ENCODE peak calls at places on chromosomes 6 and 20, in eight cellular contexts. One of them, this sample, is unnamed.

GRCh38 chr20:46099491-46100287 is 9.9 kb upstream of the NCOA5 start:
- DNase-seq in OCI-LY7: peak; percentile 20
- DNase-seq in lower lobe of right lung: no peak
- DNase-seq in upper lobe of left lung: no peak
- DNase-seq in naive thymus-derived CD4-positive, alpha-beta T cell: no peak
- DNase-seq in heart right ventricle: no peak
- DNase-seq in gastrocnemius medialis: no peak
- DNase-seq in fibroblast of lung: no peak
- DNase-seq in this sample: no peak

GRCh38 chr6:143321687-143322086 is 128.8 kb downstream of the ADAT2 start:
- DNase-seq in fibroblast of lung: no peak
- DNase-seq in heart right ventricle: no peak
- DNase-seq in upper lobe of left lung: no peak
- DNase-seq in gastrocnemius medialis: no peak
- DNase-seq in OCI-LY7: no peak
- DNase-seq in lower lobe of right lung: no peak
- DNase-seq in naive thymus-derived CD4-positive, alpha-beta T cell: no peak
- DNase-seq in this sample: no peak

GRCh38 chr6:110170081-110170480 is 9.4 kb downstream of the WASF1 start:
- DNase-seq in OCI-LY7: no peak
- DNase-seq in fibroblast of lung: no peak
- DNase-seq in lower lobe of right lung: no peak
- DNase-seq in upper lobe of left lung: no peak
- DNase-seq in gastrocnemius medialis: no peak
- DNase-seq in heart right ventricle: no peak
- DNase-seq in naive thymus-derived CD4-positive, alpha-beta T cell: no peak
- DNase-seq in this sample: no peak

GRCh38 chr6:132215805-132216204 is 185.5 kb downstream of the MOXD1 start:
- DNase-seq in fibroblast of lung: no peak
- DNase-seq in lower lobe of right lung: no peak
- DNase-seq in gastrocnemius medialis: no peak
- DNase-seq in heart right ventricle: no peak
- DNase-seq in OCI-LY7: no peak
- DNase-seq in upper lobe of left lung: no peak
- DNase-seq in naive thymus-derived CD4-positive, alpha-beta T cell: no peak
- DNase-seq in this sample: no peak

GRCh38 chr6:139981810-139982550 is 607.5 kb upstream of the CITED2 start:
- DNase-seq in lower lobe of right lung: no peak
- DNase-seq in naive thymus-derived CD4-positive, alpha-beta T cell: peak; percentile 0
- DNase-seq in gastrocnemius medialis: no peak
- DNase-seq in OCI-LY7: no peak
- DNase-seq in heart right ventricle: peak; percentile 40
- DNase-seq in upper lobe of left lung: peak; percentile 25
- DNase-seq in fibroblast of lung: peak; percentile 84
- DNase-seq in this sample: no peak

GRCh38 chr20:56955673-56956072 is 310.8 kb downstream of the BMP7 start:
- DNase-seq in heart right ventricle: no peak
- DNase-seq in OCI-LY7: peak; percentile 25
- DNase-seq in lower lobe of right lung: no peak
- DNase-seq in fibroblast of lung: no peak
- DNase-seq in naive thymus-derived CD4-positive, alpha-beta T cell: no peak
- DNase-seq in upper lobe of left lung: no peak
- DNase-seq in gastrocnemius medialis: no peak
- DNase-seq in this sample: no peak

GRCh38 chr20:5056801-5057599 is 55.7 kb upstream of the SLC23A2 start:
- DNase-seq in heart right ventricle: peak; percentile 22
- DNase-seq in lower lobe of right lung: peak; percentile 73
- DNase-seq in OCI-LY7: peak; percentile 57
- DNase-seq in fibroblast of lung: peak; percentile 26
- DNase-seq in gastrocnemius medialis: peak; percentile 19
- DNase-seq in upper lobe of left lung: peak; percentile 81
- DNase-seq in naive thymus-derived CD4-positive, alpha-beta T cell: peak; percentile 78
- DNase-seq in this sample: no peak

GRCh38 chr6:125095501-125096301 is 57.9 kb upstream of the TPD52L1 start:
- DNase-seq in gastrocnemius medialis: no peak
- DNase-seq in naive thymus-derived CD4-positive, alpha-beta T cell: no peak
- DNase-seq in OCI-LY7: no peak
- DNase-seq in upper lobe of left lung: no peak
- DNase-seq in heart right ventricle: no peak
- DNase-seq in lower lobe of right lung: no peak
- DNase-seq in fibroblast of lung: peak; percentile 85
- DNase-seq in this sample: no peak

GRCh38 chr6:54335871-54336270 is 27.6 kb downstream of the TINAG start:
- DNase-seq in fibroblast of lung: peak; percentile 95
- DNase-seq in lower lobe of right lung: no peak
- DNase-seq in OCI-LY7: no peak
- DNase-seq in heart right ventricle: no peak
- DNase-seq in upper lobe of left lung: no peak
- DNase-seq in gastrocnemius medialis: no peak
- DNase-seq in naive thymus-derived CD4-positive, alpha-beta T cell: no peak
- DNase-seq in this sample: no peak

GRCh38 chr20:37911838-37912273 is 8.9 kb downstream of the VSTM2L start:
- DNase-seq in lower lobe of right lung: no peak
- DNase-seq in OCI-LY7: no peak
- DNase-seq in upper lobe of left lung: no peak
- DNase-seq in naive thymus-derived CD4-positive, alpha-beta T cell: no peak
- DNase-seq in gastrocnemius medialis: no peak
- DNase-seq in heart right ventricle: peak; percentile 41
- DNase-seq in fibroblast of lung: no peak
- DNase-seq in this sample: no peak

GRCh38 chr6:31497595-31498476 is at the start of gene MICB:
- DNase-seq in heart right ventricle: peak; percentile 74
- DNase-seq in OCI-LY7: peak; percentile 86
- DNase-seq in naive thymus-derived CD4-positive, alpha-beta T cell: peak; percentile 79
- DNase-seq in fibroblast of lung: peak; percentile 68
- DNase-seq in lower lobe of right lung: peak; percentile 90
- DNase-seq in gastrocnemius medialis: peak; percentile 62
- DNase-seq in upper lobe of left lung: peak; percentile 93
- DNase-seq in this sample: no peak

GRCh38 chr20:61766921-61767610 is 298.6 kb downstream of the TAF4 start:
- DNase-seq in naive thymus-derived CD4-positive, alpha-beta T cell: no peak
- DNase-seq in upper lobe of left lung: peak; percentile 14
- DNase-seq in heart right ventricle: no peak
- DNase-seq in fibroblast of lung: no peak
- DNase-seq in OCI-LY7: no peak
- DNase-seq in lower lobe of right lung: no peak
- DNase-seq in gastrocnemius medialis: no peak
- DNase-seq in this sample: no peak

GRCh38 chr20:45407067-45407745 is 883 bp upstream of the DBNDD2 start:
- DNase-seq in lower lobe of right lung: no peak
- DNase-seq in heart right ventricle: peak; percentile 76
- DNase-seq in fibroblast of lung: peak; percentile 14
- DNase-seq in OCI-LY7: no peak
- DNase-seq in naive thymus-derived CD4-positive, alpha-beta T cell: no peak
- DNase-seq in gastrocnemius medialis: no peak
- DNase-seq in upper lobe of left lung: peak; percentile 50
- DNase-seq in this sample: no peak

GRCh38 chr6:123655520-123656306 is 19.0 kb upstream of the TRDN start:
- DNase-seq in gastrocnemius medialis: no peak
- DNase-seq in upper lobe of left lung: no peak
- DNase-seq in lower lobe of right lung: no peak
- DNase-seq in heart right ventricle: no peak
- DNase-seq in OCI-LY7: no peak
- DNase-seq in fibroblast of lung: peak; percentile 12
- DNase-seq in naive thymus-derived CD4-positive, alpha-beta T cell: no peak
- DNase-seq in this sample: no peak

DNA sequence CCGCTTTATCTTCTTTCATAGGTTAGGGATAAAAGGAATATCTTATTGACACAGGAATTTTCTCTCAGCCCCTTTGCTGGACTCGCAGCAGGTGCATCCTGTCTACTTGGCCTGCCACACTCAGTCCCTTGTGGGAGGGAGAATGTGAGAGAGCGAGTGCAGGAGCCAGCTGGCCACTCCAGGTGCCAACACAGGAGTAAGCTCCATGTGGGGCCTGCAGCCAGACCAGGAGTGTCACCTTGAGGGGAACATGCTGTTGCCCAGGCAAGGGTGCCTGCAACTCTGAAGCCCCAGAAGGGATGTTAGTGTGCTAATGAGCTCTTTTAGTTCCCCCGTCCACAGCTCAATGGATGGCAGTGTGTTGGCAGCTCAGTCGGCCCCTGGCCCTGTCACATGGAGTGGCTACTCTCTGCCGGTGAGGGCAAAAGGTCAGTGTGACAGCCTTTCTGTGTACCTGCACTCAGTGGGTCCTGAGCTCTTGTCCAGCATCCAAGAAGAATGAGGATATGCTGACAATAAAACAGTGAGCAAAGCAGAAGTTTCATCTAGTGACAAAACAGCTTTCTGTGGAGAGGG is 57.1 kb downstream of the CRYBG1 start:
- DNase-seq in heart right ventricle: no peak
- DNase-seq in fibroblast of lung: no peak
- DNase-seq in gastrocnemius medialis: no peak
- DNase-seq in upper lobe of left lung: no peak
- DNase-seq in lower lobe of right lung: no peak
- DNase-seq in naive thymus-derived CD4-positive, alpha-beta T cell: no peak
- DNase-seq in OCI-LY7: no peak
- DNase-seq in this sample: no peak
- H3K9me3 ChIP-seq in heart right ventricle: no peaks in the 10 kb centered on the region
- H3K9me3 ChIP-seq in fibroblast of lung: no peaks in the 10 kb centered on the region
- H3K9me3 ChIP-seq in gastrocnemius medialis: no peaks in the 10 kb centered on the region
- H3K9me3 ChIP-seq in upper lobe of left lung: no peaks in the 10 kb centered on the region
- H3K9me3 ChIP-seq in lower lobe of right lung: no peaks in the 10 kb centered on the region
- H3K9me3 ChIP-seq in naive thymus-derived CD4-positive, alpha-beta T cell: no peaks in the 10 kb centered on the region
- H3K9me3 ChIP-seq in OCI-LY7: no peaks in the 10 kb centered on the region
- H3K9me3 ChIP-seq in this sample: no peaks in the 10 kb centered on the region

DNA sequence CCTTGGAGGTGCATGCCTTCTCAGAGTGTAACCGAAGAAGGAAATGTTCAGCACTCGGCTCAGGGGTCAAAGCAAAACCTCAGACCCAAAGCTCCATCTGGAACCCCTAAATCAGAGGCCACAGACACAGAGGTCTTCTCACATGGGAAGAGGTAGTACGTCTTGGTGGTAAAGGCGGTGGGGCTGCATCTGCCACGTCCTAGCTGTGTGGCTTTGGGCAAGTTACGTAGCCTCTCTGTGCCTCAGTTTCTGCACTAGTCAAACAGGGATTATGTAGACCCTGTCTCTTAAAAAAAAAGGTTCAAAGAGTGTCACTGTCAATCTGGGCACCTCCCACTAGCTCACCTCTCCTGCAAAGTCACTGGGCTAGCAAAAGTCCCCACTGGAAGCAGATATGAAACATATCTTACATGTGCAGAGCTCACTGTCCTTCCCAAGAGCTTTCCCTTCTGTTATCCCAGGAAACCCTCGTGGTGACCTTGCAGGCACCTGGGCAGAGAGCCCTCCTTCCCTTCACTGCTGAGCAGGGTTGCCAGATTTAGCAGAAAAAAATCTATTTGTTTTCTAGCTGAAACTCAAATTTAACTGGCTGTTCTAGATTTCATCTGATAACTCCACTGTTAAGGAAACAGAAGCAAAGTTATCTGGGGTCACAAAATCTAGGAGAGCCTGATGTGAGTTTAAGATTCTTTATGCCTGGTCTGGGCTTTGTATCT is 18.0 kb upstream of the NAA20 start:
- DNase-seq in naive thymus-derived CD4-positive, alpha-beta T cell: no peak
- DNase-seq in upper lobe of left lung: no peak
- DNase-seq in heart right ventricle: no peak
- DNase-seq in lower lobe of right lung: no peak
- DNase-seq in fibroblast of lung: no peak
- DNase-seq in gastrocnemius medialis: no peak
- DNase-seq in OCI-LY7: no peak
- DNase-seq in this sample: no peak
- H3K4me1 ChIP-seq in naive thymus-derived CD4-positive, alpha-beta T cell: peaks cover 6% of the 10 kb centered on the region
- H3K4me1 ChIP-seq in upper lobe of left lung: peaks cover 52% of the 10 kb centered on the region
- H3K4me1 ChIP-seq in heart right ventricle: peaks cover 71% of the 10 kb centered on the region
- H3K4me1 ChIP-seq in lower lobe of right lung: peaks cover 85% of the 10 kb centered on the region
- H3K4me1 ChIP-seq in fibroblast of lung: peaks cover 23% of the 10 kb centered on the region
- H3K4me1 ChIP-seq in gastrocnemius medialis: peaks cover 78% of the 10 kb centered on the region
- H3K4me1 ChIP-seq in OCI-LY7: no peaks in the 10 kb centered on the region
- H3K4me1 ChIP-seq in this sample: peaks cover 5% of the 10 kb centered on the region

DNA sequence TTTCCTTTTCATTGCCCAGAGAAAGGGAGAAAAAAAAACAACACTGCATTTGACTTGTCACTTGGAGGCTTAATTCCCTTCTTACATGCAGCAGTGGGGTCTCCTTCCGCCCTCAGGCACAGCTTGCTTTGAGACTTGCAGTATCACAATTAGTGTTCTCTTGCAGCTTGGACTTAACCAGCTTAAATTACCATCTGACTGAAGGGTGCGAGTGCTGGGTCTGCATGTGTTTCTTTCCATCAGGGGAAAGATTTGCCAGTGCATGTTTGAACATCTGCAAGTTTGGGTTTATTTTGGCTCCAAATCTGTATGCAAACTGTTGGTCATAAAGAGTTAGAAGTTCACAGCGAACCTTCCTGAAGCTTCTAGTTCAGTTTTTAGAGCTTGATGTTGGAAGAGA is 35.7 kb upstream of the IRF4 start:
- DNase-seq in upper lobe of left lung: no peak
- DNase-seq in lower lobe of right lung: no peak
- DNase-seq in heart right ventricle: no peak
- DNase-seq in fibroblast of lung: no peak
- DNase-seq in naive thymus-derived CD4-positive, alpha-beta T cell: no peak
- DNase-seq in gastrocnemius medialis: no peak
- DNase-seq in OCI-LY7: peak; percentile 76
- DNase-seq in this sample: no peak
- H3K9me3 ChIP-seq in upper lobe of left lung: no peaks in the 10 kb centered on the region
- H3K9me3 ChIP-seq in lower lobe of right lung: no peaks in the 10 kb centered on the region
- H3K9me3 ChIP-seq in heart right ventricle: no peaks in the 10 kb centered on the region
- H3K9me3 ChIP-seq in fibroblast of lung: no peaks in the 10 kb centered on the region
- H3K9me3 ChIP-seq in naive thymus-derived CD4-positive, alpha-beta T cell: no peaks in the 10 kb centered on the region
- H3K9me3 ChIP-seq in gastrocnemius medialis: no peaks in the 10 kb centered on the region
- H3K9me3 ChIP-seq in OCI-LY7: no peaks in the 10 kb centered on the region
- H3K9me3 ChIP-seq in this sample: no peaks in the 10 kb centered on the region

GRCh38 chr20:2108498-2108897 is 6.9 kb downstream of the STK35 start:
- DNase-seq in fibroblast of lung: no peak
- DNase-seq in OCI-LY7: no peak
- DNase-seq in gastrocnemius medialis: no peak
- DNase-seq in upper lobe of left lung: no peak
- DNase-seq in heart right ventricle: no peak
- DNase-seq in lower lobe of right lung: no peak
- DNase-seq in naive thymus-derived CD4-positive, alpha-beta T cell: no peak
- DNase-seq in this sample: no peak
- H3K4me1 ChIP-seq in fibroblast of lung: peaks cover 10% of the 10 kb centered on the region
- H3K4me1 ChIP-seq in OCI-LY7: peaks cover 16% of the 10 kb centered on the region
- H3K4me1 ChIP-seq in gastrocnemius medialis: peaks cover 77% of the 10 kb centered on the region
- H3K4me1 ChIP-seq in upper lobe of left lung: peaks cover 65% of the 10 kb centered on the region
- H3K4me1 ChIP-seq in heart right ventricle: peaks cover 61% of the 10 kb centered on the region
- H3K4me1 ChIP-seq in lower lobe of right lung: peaks cover 86% of the 10 kb centered on the region
- H3K4me1 ChIP-seq in naive thymus-derived CD4-positive, alpha-beta T cell: peaks cover 64% of the 10 kb centered on the region
- H3K4me1 ChIP-seq in this sample: peaks cover 100% of the 10 kb centered on the region